ENCODE peak calls at places on chromosomes 2 and 18, in four cellular contexts. H is adrenal gland, I is stomach, O is H1. X is an unnamed sample.

GRCh38 chr18:32911660-32912284 is 138.9 kb upstream of the KLHL14 start:
- DNase-seq in H (no peak), I (no peak), O (no peak), X (no peak)

GRCh38 chr2:226971029-226971584 is 135.3 kb downstream of the RHBDD1 start:
- DNase-seq in H (no peak), I (no peak), O (no peak), X (no peak)

GRCh38 chr2:28082131-28082530 is 191.6 kb downstream of the BABAM2 start:
- DNase-seq in H (no peak), I (no peak), O (no peak), X (no peak)

GRCh38 chr18:55477537-55478300 is 110.3 kb downstream of the TCF4 start:
- DNase-seq in H (peak; percentile 49), I (no peak), O (no peak), X (no peak)

GRCh38 chr2:14354231-14354630 is 278.3 kb upstream of the LRATD1 start:
- DNase-seq in H (no peak), I (no peak), O (no peak), X (no peak)

GRCh38 chr2:63679252-63679850 is 90.6 kb downstream of the MDH1 start:
- DNase-seq in H (no peak), I (no peak), O (no peak), X (no peak)

GRCh38 chr2:227855440-227855839 is 16.0 kb upstream of the DAW1 start:
- DNase-seq in H (no peak), I (no peak), O (no peak), X (no peak)

GRCh38 chr18:26052497-26052896 is 37.9 kb downstream of the SS18 start:
- DNase-seq in H (no peak), I (no peak), O (no peak), X (no peak)

GRCh38 chr18:67705748-67706147 is 189.2 kb upstream of the DSEL start:
- DNase-seq in H (no peak), I (no peak), O (no peak), X (no peak)

GRCh38 chr2:122028371-122029102 is 273.1 kb downstream of the TSN start:
- DNase-seq in H (no peak), I (no peak), O (no peak), X (no peak)

GRCh38 chr2:68466361-68466777 is 725 bp downstream of the FBXO48 start:
- DNase-seq in H (no peak), I (no peak), O (no peak), X (no peak)

GRCh38 chr18:22470511-22471181 is 52.9 kb upstream of the CTAGE1 start:
- DNase-seq in H (peak; percentile 35), I (peak; percentile 34), O (no peak), X (no peak)

GRCh38 chr2:188966079-188966571 is 8.0 kb upstream of the COL3A1 start:
- DNase-seq in H (no peak), I (no peak), O (no peak), X (no peak)

GRCh38 chr2:235555356-235555755 is 61.5 kb downstream of the AGAP1 start:
- DNase-seq in H (no peak), I (no peak), O (no peak), X (no peak)

GRCh38 chr2:233241803-233242202 is 9.7 kb upstream of the ATG16L1 start:
- DNase-seq in H (no peak), I (peak; percentile 31), O (no peak), X (no peak)

GRCh38 chr18:49751427-49752094 is 61.8 kb downstream of the ACAA2 start:
- DNase-seq in H (no peak), I (no peak), O (no peak), X (no peak)

GRCh38 chr18:31508781-31509180 is 10.8 kb downstream of the DSG2 start:
- DNase-seq in H (no peak), I (no peak), O (no peak), X (no peak)

GRCh38 chr18:56200381-56200831 is 438.0 kb downstream of the TXNL1 start:
- DNase-seq in H (no peak), I (no peak), O (no peak), X (no peak)

GRCh38 chr18:78773303-78773755 is 206.3 kb upstream of the SALL3 start:
- DNase-seq in H (no peak), I (peak; percentile 22), O (no peak), X (no peak)

GRCh38 chr2:96798733-96799622 is 17.1 kb upstream of the CNNM3 start:
- DNase-seq in H (no peak), I (no peak), O (no peak), X (no peak)

GRCh38 chr2:43269074-43269572 is 42.7 kb upstream of the ZFP36L2 start:
- DNase-seq in H (peak; percentile 92), I (peak; percentile 59), O (no peak), X (no peak)

GRCh38 chr2:84940088-84940470 is 30.9 kb upstream of the KCMF1 start:
- DNase-seq in H (no peak), I (no peak), O (no peak), X (no peak)

GRCh38 chr2:161103451-161103831 is 56.8 kb upstream of the TANK start:
- DNase-seq in H (no peak), I (no peak), O (no peak), X (no peak)

GRCh38 chr2:16662440-16662839 is 3.2 kb downstream of the CYRIA start:
- DNase-seq in H (peak; percentile 77), I (no peak), O (no peak), X (no peak)

GRCh38 chr18:58135806-58136331 is 91.8 kb downstream of the NEDD4L start:
- DNase-seq in H (peak; percentile 76), I (peak; percentile 65), O (peak; percentile 43), X (peak; percentile 67)

GRCh38 chr2:236485519-236485918 is 84.1 kb upstream of the ACKR3 start:
- DNase-seq in H (no peak), I (no peak), O (no peak), X (no peak)

DNA sequence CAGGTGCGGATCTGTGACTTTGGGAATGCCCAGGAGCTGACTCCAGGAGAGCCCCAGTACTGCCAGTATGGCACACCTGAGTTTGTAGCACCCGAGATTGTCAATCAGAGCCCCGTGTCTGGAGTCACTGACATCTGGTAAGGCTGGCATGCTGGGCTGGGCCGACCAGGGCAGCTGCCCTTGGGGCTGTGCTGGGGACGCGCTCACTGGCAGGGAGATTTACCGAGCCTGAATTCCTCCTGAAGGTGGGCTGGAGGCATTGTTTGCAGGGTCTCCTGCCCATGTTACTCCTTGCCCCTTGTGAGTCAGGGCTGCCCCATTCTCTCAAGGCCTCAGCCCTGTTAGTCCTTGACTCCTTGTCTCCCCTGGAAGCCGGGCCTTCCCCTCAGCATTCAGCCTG is 18.7 kb upstream of the GMPPA start:
- DNase-seq in H (no peak), I (no peak), O (no peak), X (no peak)
- TF ChIP-seq POLR2A in H (no peak), I (no peak), O (no peak), X (no peak)

DNA sequence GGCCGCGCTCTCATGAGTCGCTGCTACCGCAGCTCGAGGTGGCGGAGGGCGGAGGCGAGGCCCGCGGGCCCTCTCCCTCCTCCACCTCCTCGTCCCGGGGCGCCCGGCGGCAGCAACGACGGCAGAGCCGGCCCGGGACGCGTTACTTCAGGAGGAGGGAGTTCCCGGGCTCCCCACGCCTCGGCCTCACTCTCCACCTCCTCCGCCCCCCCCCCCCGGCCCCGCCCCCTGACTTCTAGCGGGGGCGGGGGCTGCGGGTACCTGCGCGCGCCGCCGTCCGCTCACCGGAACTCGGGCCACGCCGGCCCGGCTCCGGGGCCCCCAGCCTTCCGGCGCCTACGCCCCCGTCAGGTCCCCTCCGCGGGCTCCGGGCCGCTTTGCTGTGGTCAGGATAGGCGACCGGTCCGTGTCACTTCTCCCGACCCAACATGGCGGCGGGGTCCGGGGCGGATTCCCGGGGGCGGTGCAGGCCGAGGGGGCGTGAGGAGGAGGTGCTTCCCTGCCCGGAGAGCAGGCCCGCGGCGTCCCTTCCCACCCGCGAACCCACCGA is at the start of gene YES1:
- DNase-seq in H (peak; percentile 76), I (peak; percentile 79), O (no peak), X (peak; percentile 35)
- TF ChIP-seq POLR2A in H (peak; percentile 50), I (peak; percentile 40), O (no peak), X (peak; percentile 48)

GRCh38 chr18:76281565-76281964 is 213.5 kb downstream of the ZNF516 start:
- DNase-seq in H (no peak), I (no peak), O (no peak), X (no peak)
- TF ChIP-seq POLR2A in H (no peak), I (no peak), O (no peak), X (no peak)

DNA sequence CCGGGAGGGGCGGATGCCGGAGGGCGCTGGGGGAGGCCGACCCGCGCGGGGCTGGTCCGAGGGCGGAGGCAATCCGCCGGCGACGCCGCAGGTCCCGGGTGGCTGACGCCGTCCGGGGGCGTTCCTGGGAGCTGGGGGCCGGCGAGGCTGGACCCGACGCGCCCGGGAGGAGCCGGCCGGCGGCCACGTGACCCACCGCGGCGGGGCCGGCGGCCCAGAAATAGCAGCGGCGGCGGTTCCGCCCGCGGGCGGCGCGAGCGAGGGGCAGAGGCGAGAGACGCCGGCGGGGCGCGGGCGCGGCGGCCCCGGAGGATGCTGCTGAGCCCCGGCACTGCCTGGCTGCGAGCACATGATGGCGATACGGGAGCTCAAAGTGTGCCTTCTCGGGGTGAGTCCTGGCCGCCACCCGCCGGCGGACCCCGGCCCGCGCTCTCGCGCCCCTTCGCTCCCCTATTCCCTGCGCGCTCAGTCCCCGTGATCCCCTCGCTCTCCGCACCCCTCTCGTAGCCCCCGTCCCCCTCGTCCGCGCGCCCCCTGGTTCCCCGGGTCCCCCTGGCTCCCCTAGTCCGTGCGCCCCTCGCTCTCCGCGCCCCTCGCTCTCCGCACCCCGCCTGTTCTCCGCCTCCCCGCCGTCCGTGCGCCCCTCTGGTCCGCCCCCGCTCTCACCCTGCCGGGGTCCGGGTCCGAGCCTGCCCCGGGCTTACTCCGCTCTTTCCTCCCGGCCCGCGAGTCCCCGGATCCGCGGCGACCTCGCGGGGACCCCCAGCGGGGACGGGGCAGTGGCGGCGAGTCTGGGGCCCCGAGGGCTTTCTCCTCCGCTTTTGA is at the start of gene RAB31:
- DNase-seq in H (peak; percentile 82), I (peak; percentile 64), O (no peak), X (no peak)
- TF ChIP-seq POLR2A in H (peak; percentile 87), I (no peak), O (no peak), X (peak; percentile 50)

DNA sequence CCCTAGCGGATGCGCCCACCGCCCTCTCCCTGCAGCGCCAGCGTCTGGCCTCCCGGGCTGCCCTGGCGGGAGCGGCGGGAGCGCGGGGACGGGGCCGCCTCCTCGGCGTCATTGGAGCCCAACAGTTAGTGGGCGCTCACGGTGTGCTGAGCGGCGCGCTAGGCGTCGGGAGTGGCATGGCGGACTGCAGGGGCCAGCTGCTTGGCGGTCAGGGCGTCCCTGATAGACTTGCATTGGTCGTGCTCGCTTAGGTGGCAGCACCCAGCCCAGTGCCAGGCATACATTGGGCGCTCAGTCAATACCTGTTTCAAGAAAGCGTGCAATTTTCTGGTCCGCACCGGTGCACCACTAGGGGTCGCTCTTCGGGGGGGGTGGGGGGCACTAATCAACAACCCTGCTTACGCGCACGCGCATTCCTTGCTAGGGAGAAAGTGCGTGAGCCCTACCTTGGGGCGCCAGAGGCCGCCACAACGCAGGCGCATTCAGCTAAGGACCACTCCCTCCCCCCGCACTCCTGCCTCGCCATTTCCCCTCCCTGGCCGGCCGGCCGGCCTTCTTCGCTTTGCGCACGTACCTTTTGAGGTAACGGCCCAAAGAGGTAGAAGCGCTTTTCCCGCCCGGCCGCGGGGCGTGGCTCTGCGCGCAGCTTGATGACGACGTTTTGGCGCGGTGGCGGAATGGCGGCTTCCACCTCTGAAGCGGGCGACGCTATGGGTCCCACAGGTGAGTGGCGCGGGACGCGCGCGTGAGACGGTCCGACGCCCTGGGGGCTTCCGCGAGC is 411 bp upstream of the MZT2A start:
- DNase-seq in H (peak; percentile 95), I (peak; percentile 93), O (peak; percentile 90), X (peak; percentile 95)
- TF ChIP-seq POLR2A in H (no peak), I (no peak), O (peak; percentile 80), X (no peak)

DNA sequence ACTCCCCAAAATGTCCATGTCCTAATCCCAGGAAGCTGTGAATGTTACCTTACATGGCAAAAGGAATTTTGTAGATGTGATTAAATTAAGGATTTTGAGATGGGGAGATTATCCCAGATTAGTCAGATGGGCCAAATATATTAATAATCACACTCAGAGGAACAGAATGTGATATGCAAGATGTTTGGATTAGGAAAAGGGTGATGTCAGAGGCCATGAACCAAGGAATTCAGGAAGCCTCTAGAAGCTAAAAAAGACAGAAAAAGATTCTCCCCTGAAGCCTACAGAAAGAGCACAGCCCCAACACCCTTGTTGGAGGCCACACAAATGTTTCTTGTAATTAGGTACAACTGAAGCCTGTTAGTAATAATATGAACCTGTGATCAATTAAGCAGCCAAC is 13.1 kb downstream of the TMEM131 start:
- DNase-seq in H (no peak), I (no peak), O (no peak), X (no peak)
- TF ChIP-seq POLR2A in H (no peak), I (no peak), O (no peak), X (no peak)

X was measured in HCT116.